ENCODE peak calls at places on chromosomes 4 and X, in five cellular contexts. M is nephron progenitor cell, B is NCI-H460, Q is CD14-positive monocyte, Z is NCI-H1092. D is an unnamed sample.

GRCh38 chr4:169079942-169080827 is 70.1 kb upstream of the CBR4 start:
- DNase-seq in M (no peak), Q (peak; percentile 60), Z (no peak), B (no peak), D (peak; percentile 82)

GRCh38 chrX:129931411-129932136 is 25.6 kb downstream of the UTP14A start:
- DNase-seq in Z (peak; percentile 63), B (peak; percentile 94), M (peak; percentile 83), Q (peak; percentile 92), D (peak; percentile 73)

GRCh38 chrX:102651242-102651967 is at the start of gene GPRASP1:
- DNase-seq in B (no peak), M (peak; percentile 67), Q (no peak), Z (peak; percentile 59), D (no peak)

GRCh38 chrX:9430346-9430745 is 34.5 kb upstream of the TBL1X start:
- DNase-seq in Q (no peak), M (no peak), Z (no peak), B (no peak), D (no peak)

GRCh38 chr4:104501290-104501689 is 6.6 kb upstream of the CXXC4 start:
- DNase-seq in Q (no peak), M (no peak), Z (no peak), B (no peak), D (no peak)

GRCh38 chr4:1765409-1766335 is 27.4 kb upstream of the FGFR3 start:
- DNase-seq in Z (no peak), M (no peak), Q (no peak), B (no peak), D (no peak)

GRCh38 chrX:33330798-33331197 is 119.4 kb upstream of the DMD start:
- DNase-seq in B (no peak), M (no peak), Z (no peak), Q (no peak), D (no peak)

GRCh38 chrX:68940601-68941000 is 111.8 kb downstream of the EFNB1 start:
- DNase-seq in Q (no peak), B (no peak), Z (no peak), M (no peak), D (no peak)

GRCh38 chr4:73257995-73258667 is 467 bp downstream of the ANKRD17 start:
- DNase-seq in Z (no peak), Q (no peak), B (no peak), M (no peak), D (no peak)

GRCh38 chrX:72247206-72247944 is 8.5 kb upstream of the ERCC6L start:
- DNase-seq in Z (peak; percentile 55), M (no peak), B (no peak), Q (no peak), D (no peak)

GRCh38 chrX:12447448-12448154 is 309.3 kb downstream of the FRMPD4 start:
- DNase-seq in Q (no peak), Z (no peak), M (no peak), B (peak; percentile 63), D (peak; percentile 27)

GRCh38 chrX:112785323-112785722 is 55.3 kb downstream of the AMOT start:
- DNase-seq in M (no peak), B (no peak), Z (no peak), Q (no peak), D (no peak)

GRCh38 chrX:107769581-107770317 is 5.8 kb downstream of the TSC22D3 start:
- DNase-seq in Q (no peak), Z (no peak), B (no peak), M (no peak), D (no peak)

GRCh38 chr4:40731792-40732245 is 17.9 kb upstream of the NSUN7 start:
- DNase-seq in M (no peak), Q (peak; percentile 84), B (no peak), Z (peak; percentile 92), D (no peak)

GRCh38 chrX:107894038-107894437 is 68.4 kb downstream of the MID2 start:
- DNase-seq in Q (no peak), B (peak; percentile 65), Z (peak; percentile 57), M (peak; percentile 16), D (peak; percentile 3)

GRCh38 chr4:74223801-74224200 is 65.9 kb downstream of the MTHFD2L start:
- DNase-seq in M (no peak), Z (no peak), B (peak; percentile 87), Q (peak; percentile 47), D (no peak)

GRCh38 chr4:76688737-76689078 is 209.2 kb downstream of the SOWAHB start:
- DNase-seq in Z (no peak), Q (no peak), M (no peak), B (no peak), D (no peak)

GRCh38 chr4:73902038-73902637 is 32.9 kb downstream of the CXCL1 start:
- DNase-seq in M (no peak), B (no peak), Q (no peak), Z (no peak), D (no peak)

GRCh38 chrX:39734174-39734776 is 363.5 kb downstream of the BCOR start:
- DNase-seq in Z (no peak), M (no peak), B (no peak), Q (no peak), D (no peak)

GRCh38 chr4:109276482-109277095 is 25.9 kb downstream of the COL25A1 start:
- DNase-seq in B (no peak), M (no peak), Q (no peak), Z (no peak), D (no peak)

GRCh38 chr4:113683143-113683542 is 78.4 kb downstream of the CAMK2D start:
- DNase-seq in Q (no peak), B (no peak), Z (no peak), M (no peak), D (no peak)

GRCh38 chr4:165331823-165332222 is 4.4 kb downstream of the MSMO1 start:
- DNase-seq in Z (no peak), M (peak; percentile 31), Q (no peak), B (no peak), D (no peak)